ENCODE peak calls at places on chromosome 3, in six cellular contexts. One of them, this sample, is unnamed. For H3K4me1 and H3K27me3, the result is how much of the 10 kb centered on the place peaks cover.

GRCh38 chr3:122269045-122269444 is 56.0 kb upstream of the CSTA start:
- DNase-seq in sigmoid colon: no peak
- DNase-seq in IMR-90: no peak
- DNase-seq in stomach: no peak
- DNase-seq in tibial nerve: no peak
- DNase-seq in esophagus muscularis mucosa: no peak
- DNase-seq in this sample: no peak

GRCh38 chr3:112979244-112979832 is 4.4 kb upstream of the CD200R1 start:
- DNase-seq in sigmoid colon: no peak
- DNase-seq in IMR-90: peak
- DNase-seq in stomach: no peak
- DNase-seq in tibial nerve: peak
- DNase-seq in esophagus muscularis mucosa: no peak
- DNase-seq in this sample: no peak

GRCh38 chr3:12924437-12924836 is 83.1 kb upstream of the RPL32 start:
- DNase-seq in sigmoid colon: no peak
- DNase-seq in IMR-90: no peak
- DNase-seq in stomach: no peak
- DNase-seq in tibial nerve: no peak
- DNase-seq in esophagus muscularis mucosa: no peak
- DNase-seq in this sample: no peak

GRCh38 chr3:152193673-152194267 is 75.0 kb upstream of the MBNL1 start:
- DNase-seq in sigmoid colon: no peak
- DNase-seq in IMR-90: no peak
- DNase-seq in stomach: no peak
- DNase-seq in tibial nerve: no peak
- DNase-seq in esophagus muscularis mucosa: no peak
- DNase-seq in this sample: no peak

GRCh38 chr3:142724682-142725351 is 983 bp downstream of the TRPC1 start:
- DNase-seq in sigmoid colon: peak
- DNase-seq in IMR-90: peak
- DNase-seq in stomach: no peak
- DNase-seq in tibial nerve: peak
- DNase-seq in esophagus muscularis mucosa: no peak
- DNase-seq in this sample: peak

GRCh38 chr3:157868168-157868567 is 238.1 kb downstream of the SHOX2 start:
- DNase-seq in sigmoid colon: no peak
- DNase-seq in IMR-90: peak
- DNase-seq in stomach: no peak
- DNase-seq in tibial nerve: peak
- DNase-seq in esophagus muscularis mucosa: no peak
- DNase-seq in this sample: no peak

GRCh38 chr3:100042144-100042543 is 72.2 kb downstream of the FILIP1L start:
- DNase-seq in sigmoid colon: no peak
- DNase-seq in IMR-90: peak
- DNase-seq in stomach: no peak
- DNase-seq in tibial nerve: no peak
- DNase-seq in esophagus muscularis mucosa: no peak
- DNase-seq in this sample: peak

GRCh38 chr3:171807806-171808205 is 2.5 kb downstream of the PLD1 start:
- DNase-seq in sigmoid colon: no peak
- DNase-seq in IMR-90: no peak
- DNase-seq in stomach: no peak
- DNase-seq in tibial nerve: no peak
- DNase-seq in esophagus muscularis mucosa: no peak
- DNase-seq in this sample: no peak

GRCh38 chr3:127044996-127045395 is 62.1 kb downstream of the PLXNA1 start:
- DNase-seq in sigmoid colon: no peak
- DNase-seq in IMR-90: peak
- DNase-seq in stomach: peak
- DNase-seq in tibial nerve: no peak
- DNase-seq in esophagus muscularis mucosa: no peak
- DNase-seq in this sample: no peak

GRCh38 chr3:143613226-143613625 is 235.0 kb downstream of the SLC9A9 start:
- DNase-seq in sigmoid colon: no peak
- DNase-seq in IMR-90: no peak
- DNase-seq in stomach: no peak
- DNase-seq in tibial nerve: no peak
- DNase-seq in esophagus muscularis mucosa: no peak
- DNase-seq in this sample: no peak

GRCh38 chr3:13262493-13263211 is 157.5 kb downstream of the NUP210 start:
- DNase-seq in sigmoid colon: no peak
- DNase-seq in IMR-90: no peak
- DNase-seq in stomach: no peak
- DNase-seq in tibial nerve: no peak
- DNase-seq in esophagus muscularis mucosa: no peak
- DNase-seq in this sample: no peak

GRCh38 chr3:21620511-21621395 is 130.3 kb downstream of the ZNF385D start:
- DNase-seq in sigmoid colon: no peak
- DNase-seq in IMR-90: no peak
- DNase-seq in stomach: no peak
- DNase-seq in tibial nerve: no peak
- DNase-seq in esophagus muscularis mucosa: no peak
- DNase-seq in this sample: no peak

GRCh38 chr3:196322-197153 is at the start of gene CHL1:
- DNase-seq in sigmoid colon: peak
- DNase-seq in IMR-90: no peak
- DNase-seq in stomach: no peak
- DNase-seq in tibial nerve: no peak
- DNase-seq in esophagus muscularis mucosa: no peak
- DNase-seq in this sample: no peak

GRCh38 chr3:61908344-61908743 is 347.0 kb downstream of the PTPRG start:
- DNase-seq in sigmoid colon: no peak
- DNase-seq in IMR-90: peak
- DNase-seq in stomach: no peak
- DNase-seq in tibial nerve: no peak
- DNase-seq in esophagus muscularis mucosa: no peak
- DNase-seq in this sample: no peak

GRCh38 chr3:143594217-143594616 is 254.1 kb downstream of the SLC9A9 start:
- DNase-seq in sigmoid colon: no peak
- DNase-seq in IMR-90: no peak
- DNase-seq in stomach: peak
- DNase-seq in tibial nerve: no peak
- DNase-seq in esophagus muscularis mucosa: no peak
- DNase-seq in this sample: no peak

GRCh38 chr3:124969963-124970722 is 35.6 kb upstream of the MUC13 start:
- DNase-seq in sigmoid colon: no peak
- DNase-seq in IMR-90: no peak
- DNase-seq in stomach: no peak
- DNase-seq in tibial nerve: no peak
- DNase-seq in esophagus muscularis mucosa: no peak
- DNase-seq in this sample: no peak

GRCh38 chr3:173553635-173554280 is 156.2 kb downstream of the NLGN1 start:
- DNase-seq in sigmoid colon: no peak
- DNase-seq in IMR-90: peak
- DNase-seq in stomach: no peak
- DNase-seq in tibial nerve: no peak
- DNase-seq in esophagus muscularis mucosa: no peak
- DNase-seq in this sample: no peak

GRCh38 chr3:185688808-185689207 is 102.7 kb downstream of the SENP2 start:
- DNase-seq in sigmoid colon: no peak
- DNase-seq in IMR-90: peak
- DNase-seq in stomach: peak
- DNase-seq in tibial nerve: no peak
- DNase-seq in esophagus muscularis mucosa: no peak
- DNase-seq in this sample: no peak

GRCh38 chr3:32374788-32375595 is 16.7 kb upstream of the CMTM7 start:
- DNase-seq in sigmoid colon: peak
- DNase-seq in IMR-90: peak
- DNase-seq in stomach: peak
- DNase-seq in tibial nerve: peak
- DNase-seq in esophagus muscularis mucosa: no peak
- DNase-seq in this sample: peak

GRCh38 chr3:127699098-127699945 is 26.6 kb downstream of the ABTB1 start:
- DNase-seq in sigmoid colon: no peak
- DNase-seq in IMR-90: peak
- DNase-seq in stomach: no peak
- DNase-seq in tibial nerve: no peak
- DNase-seq in esophagus muscularis mucosa: no peak
- DNase-seq in this sample: no peak

GRCh38 chr3:148366743-148367410 is 330.8 kb upstream of the AGTR1 start:
- DNase-seq in sigmoid colon: no peak
- DNase-seq in IMR-90: peak
- DNase-seq in stomach: no peak
- DNase-seq in tibial nerve: no peak
- DNase-seq in esophagus muscularis mucosa: no peak
- DNase-seq in this sample: no peak

GRCh38 chr3:107588217-107588616 is 65.5 kb downstream of the BBX start:
- DNase-seq in sigmoid colon: no peak
- DNase-seq in IMR-90: no peak
- DNase-seq in stomach: no peak
- DNase-seq in tibial nerve: no peak
- DNase-seq in esophagus muscularis mucosa: no peak
- DNase-seq in this sample: no peak

GRCh38 chr3:134407247-134407640 is 33.0 kb upstream of the AMOTL2 start:
- DNase-seq in sigmoid colon: no peak
- DNase-seq in IMR-90: peak
- DNase-seq in stomach: no peak
- DNase-seq in tibial nerve: peak
- DNase-seq in esophagus muscularis mucosa: no peak
- DNase-seq in this sample: no peak

GRCh38 chr3:111303760-111304159 is 232.1 kb downstream of the NECTIN3 start:
- DNase-seq in sigmoid colon: no peak
- DNase-seq in IMR-90: peak
- DNase-seq in stomach: no peak
- DNase-seq in tibial nerve: no peak
- DNase-seq in esophagus muscularis mucosa: no peak
- DNase-seq in this sample: no peak

GRCh38 chr3:72347819-72348319 is 500.4 kb downstream of the SHQ1 start:
- DNase-seq in sigmoid colon: peak
- DNase-seq in IMR-90: no peak
- DNase-seq in stomach: peak
- DNase-seq in tibial nerve: peak
- DNase-seq in esophagus muscularis mucosa: no peak
- DNase-seq in this sample: peak

GRCh38 chr3:129526121-129526900 is 2.1 kb upstream of the RHO start:
- DNase-seq in sigmoid colon: no peak
- DNase-seq in IMR-90: peak
- DNase-seq in stomach: no peak
- DNase-seq in tibial nerve: no peak
- DNase-seq in esophagus muscularis mucosa: no peak
- DNase-seq in this sample: no peak

GRCh38 chr3:27714101-27714526 is 8.0 kb downstream of the EOMES start:
- DNase-seq in sigmoid colon: no peak
- DNase-seq in IMR-90: no peak
- DNase-seq in stomach: no peak
- DNase-seq in tibial nerve: no peak
- DNase-seq in esophagus muscularis mucosa: no peak
- DNase-seq in this sample: no peak

DNA sequence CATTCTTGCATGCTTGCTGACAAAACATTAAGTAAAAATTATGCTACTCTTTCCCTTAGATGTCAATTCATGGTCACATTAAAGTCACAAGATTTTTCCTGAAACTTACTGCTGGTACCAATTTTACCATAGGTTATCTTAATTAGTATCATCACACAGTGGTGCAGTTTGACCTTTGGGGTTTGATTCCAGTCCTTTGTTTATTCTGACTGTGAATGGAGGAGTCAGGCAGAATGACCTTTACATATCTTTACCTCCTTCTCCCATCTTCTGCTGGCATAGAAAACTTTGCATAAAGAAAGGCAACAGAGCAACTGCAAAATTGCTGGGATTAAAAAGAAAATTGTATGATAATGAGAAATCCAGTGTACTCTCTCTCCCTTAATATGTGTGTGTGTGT is 286.6 kb downstream of the LPP start:
- DNase-seq in sigmoid colon: no peak
- DNase-seq in IMR-90: no peak
- DNase-seq in stomach: no peak
- DNase-seq in tibial nerve: no peak
- DNase-seq in esophagus muscularis mucosa: no peak
- DNase-seq in this sample: no peak
- H3K4me1 ChIP-seq in sigmoid colon: under half
- H3K4me1 ChIP-seq in IMR-90: under half
- H3K4me1 ChIP-seq in stomach: under half
- H3K4me1 ChIP-seq in tibial nerve: under half
- H3K4me1 ChIP-seq in esophagus muscularis mucosa: under half
- H3K4me1 ChIP-seq in this sample: under half

GRCh38 chr3:196073188-196073838 is 8.6 kb downstream of the TFRC start:
- DNase-seq in sigmoid colon: no peak
- DNase-seq in IMR-90: peak
- DNase-seq in stomach: peak
- DNase-seq in tibial nerve: peak
- DNase-seq in esophagus muscularis mucosa: no peak
- DNase-seq in this sample: peak

GRCh38 chr3:196076721-196077120 is 5.2 kb downstream of the TFRC start:
- DNase-seq in sigmoid colon: no peak
- DNase-seq in IMR-90: no peak
- DNase-seq in stomach: no peak
- DNase-seq in tibial nerve: no peak
- DNase-seq in esophagus muscularis mucosa: no peak
- DNase-seq in this sample: no peak

GRCh38 chr3:196080517-196080841 is 1.4 kb downstream of the TFRC start:
- DNase-seq in sigmoid colon: no peak
- DNase-seq in IMR-90: no peak
- DNase-seq in stomach: no peak
- DNase-seq in tibial nerve: no peak
- DNase-seq in esophagus muscularis mucosa: no peak
- DNase-seq in this sample: no peak

GRCh38 chr3:196072313-196072712 is 9.6 kb downstream of the TFRC start:
- DNase-seq in sigmoid colon: no peak
- DNase-seq in IMR-90: no peak
- DNase-seq in stomach: no peak
- DNase-seq in tibial nerve: no peak
- DNase-seq in esophagus muscularis mucosa: no peak
- DNase-seq in this sample: no peak

DNA sequence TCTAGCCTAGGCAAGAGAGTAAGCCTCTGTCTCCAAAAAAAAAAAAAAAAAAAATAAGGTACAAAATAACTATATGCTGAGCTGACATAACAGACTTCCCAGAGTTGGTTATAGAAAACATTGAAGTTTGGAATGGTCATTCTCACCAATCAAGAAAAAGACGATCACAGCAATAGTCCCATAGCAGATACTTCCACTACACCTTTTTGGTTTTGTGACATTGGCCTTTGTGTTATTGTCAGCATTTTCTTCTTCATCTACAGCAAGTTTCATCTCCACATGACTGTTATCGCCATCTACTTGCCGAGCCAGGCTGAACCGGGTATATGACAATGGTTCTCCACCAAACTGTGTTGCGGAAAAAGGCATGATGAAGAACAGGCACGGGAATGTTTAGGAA is 6.9 kb downstream of the TFRC start:
- DNase-seq in sigmoid colon: no peak
- DNase-seq in IMR-90: no peak
- DNase-seq in stomach: no peak
- DNase-seq in tibial nerve: no peak
- DNase-seq in esophagus muscularis mucosa: no peak
- DNase-seq in this sample: no peak
- TF ChIP-seq POLR2A in sigmoid colon: no peak
- TF ChIP-seq POLR2A in IMR-90: no peak
- TF ChIP-seq POLR2A in stomach: no peak
- TF ChIP-seq POLR2A in tibial nerve: no peak
- TF ChIP-seq POLR2A in esophagus muscularis mucosa: no peak
- TF ChIP-seq POLR2A in this sample: no peak

GRCh38 chr3:14360123-14360881 is 42.1 kb upstream of the SLC6A6 start:
- DNase-seq in sigmoid colon: no peak
- DNase-seq in IMR-90: peak
- DNase-seq in stomach: no peak
- DNase-seq in tibial nerve: no peak
- DNase-seq in esophagus muscularis mucosa: no peak
- DNase-seq in this sample: no peak
- H3K27me3 ChIP-seq in sigmoid colon: under half
- H3K27me3 ChIP-seq in IMR-90: under half
- H3K27me3 ChIP-seq in stomach: under half
- H3K27me3 ChIP-seq in tibial nerve: under half
- H3K27me3 ChIP-seq in esophagus muscularis mucosa: under half
- H3K27me3 ChIP-seq in this sample: under half

GRCh38 chr3:42531470-42531869 is 29.0 kb downstream of the VIPR1 start:
- DNase-seq in sigmoid colon: no peak
- DNase-seq in IMR-90: no peak
- DNase-seq in stomach: no peak
- DNase-seq in tibial nerve: no peak
- DNase-seq in esophagus muscularis mucosa: no peak
- DNase-seq in this sample: no peak
- H3K4me1 ChIP-seq in sigmoid colon: under half
- H3K4me1 ChIP-seq in IMR-90: under half
- H3K4me1 ChIP-seq in stomach: under half
- H3K4me1 ChIP-seq in tibial nerve: under half
- H3K4me1 ChIP-seq in esophagus muscularis mucosa: under half
- H3K4me1 ChIP-seq in this sample: under half